ENCODE peak calls at places on chromosomes 7 and 10, in six cellular contexts. One of them, this sample, is unnamed.

GRCh38 chr10:15169555-15170407 is 1.3 kb upstream of the NMT2 start:
- DNase-seq in transverse colon: no peak
- DNase-seq in NCI-H1694 treated with DMSO at 0.1 percent for 48 hours: peak; percentile 46
- DNase-seq in HFFc6: no peak
- DNase-seq in cardiac fibroblast: no peak
- DNase-seq in cardiac muscle cell: no peak
- DNase-seq in this sample: peak; percentile 21

GRCh38 chr7:50304158-50304910 is at the start of gene IKZF1:
- DNase-seq in NCI-H1694 treated with DMSO at 0.1 percent for 48 hours: no peak
- DNase-seq in HFFc6: no peak
- DNase-seq in transverse colon: peak; percentile 69
- DNase-seq in cardiac muscle cell: peak; percentile 24
- DNase-seq in cardiac fibroblast: peak; percentile 4
- DNase-seq in this sample: peak; percentile 2

GRCh38 chr7:133053321-133053891 is 28.5 kb downstream of the CHCHD3 start:
- DNase-seq in transverse colon: no peak
- DNase-seq in cardiac fibroblast: peak; percentile 88
- DNase-seq in HFFc6: peak; percentile 96
- DNase-seq in cardiac muscle cell: peak; percentile 90
- DNase-seq in NCI-H1694 treated with DMSO at 0.1 percent for 48 hours: no peak
- DNase-seq in this sample: peak; percentile 98

GRCh38 chr7:84182301-84182700 is 12.3 kb downstream of the SEMA3A start:
- DNase-seq in HFFc6: no peak
- DNase-seq in NCI-H1694 treated with DMSO at 0.1 percent for 48 hours: no peak
- DNase-seq in cardiac fibroblast: no peak
- DNase-seq in cardiac muscle cell: no peak
- DNase-seq in transverse colon: no peak
- DNase-seq in this sample: no peak

GRCh38 chr10:84353052-84353803 is 24.8 kb downstream of the CCSER2 start:
- DNase-seq in cardiac muscle cell: no peak
- DNase-seq in NCI-H1694 treated with DMSO at 0.1 percent for 48 hours: no peak
- DNase-seq in cardiac fibroblast: no peak
- DNase-seq in transverse colon: no peak
- DNase-seq in HFFc6: no peak
- DNase-seq in this sample: no peak

GRCh38 chr7:15345216-15345615 is 216.6 kb downstream of the AGMO start:
- DNase-seq in cardiac muscle cell: peak; percentile 4
- DNase-seq in NCI-H1694 treated with DMSO at 0.1 percent for 48 hours: no peak
- DNase-seq in HFFc6: no peak
- DNase-seq in transverse colon: no peak
- DNase-seq in cardiac fibroblast: peak; percentile 2
- DNase-seq in this sample: no peak

GRCh38 chr10:28314211-28314610 is 11.3 kb upstream of the MPP7 start:
- DNase-seq in transverse colon: no peak
- DNase-seq in NCI-H1694 treated with DMSO at 0.1 percent for 48 hours: no peak
- DNase-seq in cardiac muscle cell: no peak
- DNase-seq in cardiac fibroblast: no peak
- DNase-seq in HFFc6: no peak
- DNase-seq in this sample: no peak

GRCh38 chr7:79452495-79453265 is 787 bp downstream of the MAGI2 start:
- DNase-seq in HFFc6: no peak
- DNase-seq in cardiac fibroblast: peak; percentile 67
- DNase-seq in cardiac muscle cell: peak; percentile 62
- DNase-seq in transverse colon: no peak
- DNase-seq in NCI-H1694 treated with DMSO at 0.1 percent for 48 hours: no peak
- DNase-seq in this sample: peak; percentile 45

GRCh38 chr10:86967481-86967941 is 771 bp upstream of the ADIRF start:
- DNase-seq in NCI-H1694 treated with DMSO at 0.1 percent for 48 hours: no peak
- DNase-seq in cardiac fibroblast: no peak
- DNase-seq in cardiac muscle cell: no peak
- DNase-seq in transverse colon: no peak
- DNase-seq in HFFc6: no peak
- DNase-seq in this sample: no peak

GRCh38 chr10:44959243-44960097 is at the start of gene RASSF4:
- DNase-seq in HFFc6: peak; percentile 66
- DNase-seq in transverse colon: peak; percentile 97
- DNase-seq in cardiac muscle cell: peak; percentile 87
- DNase-seq in cardiac fibroblast: peak; percentile 83
- DNase-seq in NCI-H1694 treated with DMSO at 0.1 percent for 48 hours: peak; percentile 27
- DNase-seq in this sample: peak; percentile 86

GRCh38 chr10:84160663-84161362 is 12.8 kb upstream of the GPR15LG start:
- DNase-seq in cardiac fibroblast: no peak
- DNase-seq in NCI-H1694 treated with DMSO at 0.1 percent for 48 hours: no peak
- DNase-seq in HFFc6: no peak
- DNase-seq in transverse colon: no peak
- DNase-seq in cardiac muscle cell: no peak
- DNase-seq in this sample: no peak

GRCh38 chr10:43760514-43760913 is 111.8 kb upstream of the ZNF32 start:
- DNase-seq in transverse colon: no peak
- DNase-seq in cardiac muscle cell: no peak
- DNase-seq in NCI-H1694 treated with DMSO at 0.1 percent for 48 hours: no peak
- DNase-seq in HFFc6: no peak
- DNase-seq in cardiac fibroblast: no peak
- DNase-seq in this sample: no peak

GRCh38 chr10:71074176-71074755 is 138.1 kb upstream of the UNC5B start:
- DNase-seq in cardiac fibroblast: no peak
- DNase-seq in transverse colon: no peak
- DNase-seq in HFFc6: no peak
- DNase-seq in NCI-H1694 treated with DMSO at 0.1 percent for 48 hours: no peak
- DNase-seq in cardiac muscle cell: no peak
- DNase-seq in this sample: no peak

GRCh38 chr10:71234970-71235681 is 22.8 kb downstream of the UNC5B start:
- DNase-seq in cardiac muscle cell: peak; percentile 94
- DNase-seq in HFFc6: peak; percentile 66
- DNase-seq in cardiac fibroblast: peak; percentile 87
- DNase-seq in NCI-H1694 treated with DMSO at 0.1 percent for 48 hours: no peak
- DNase-seq in transverse colon: no peak
- DNase-seq in this sample: peak; percentile 58

GRCh38 chr7:155975490-155975889 is 163.2 kb upstream of the SHH start:
- DNase-seq in HFFc6: no peak
- DNase-seq in cardiac muscle cell: no peak
- DNase-seq in NCI-H1694 treated with DMSO at 0.1 percent for 48 hours: no peak
- DNase-seq in transverse colon: peak; percentile 3
- DNase-seq in cardiac fibroblast: no peak
- DNase-seq in this sample: no peak

GRCh38 chr10:19111501-19112267 is 63.1 kb downstream of the MALRD1 start:
- DNase-seq in NCI-H1694 treated with DMSO at 0.1 percent for 48 hours: no peak
- DNase-seq in transverse colon: no peak
- DNase-seq in cardiac fibroblast: no peak
- DNase-seq in cardiac muscle cell: no peak
- DNase-seq in HFFc6: no peak
- DNase-seq in this sample: peak; percentile 2

GRCh38 chr10:5288359-5288758 is 76.4 kb upstream of the UCN3 start:
- DNase-seq in transverse colon: no peak
- DNase-seq in HFFc6: no peak
- DNase-seq in cardiac fibroblast: no peak
- DNase-seq in cardiac muscle cell: no peak
- DNase-seq in NCI-H1694 treated with DMSO at 0.1 percent for 48 hours: no peak
- DNase-seq in this sample: no peak

GRCh38 chr10:49165940-49166803 is 22.0 kb downstream of the TMEM273 start:
- DNase-seq in cardiac fibroblast: no peak
- DNase-seq in HFFc6: no peak
- DNase-seq in cardiac muscle cell: no peak
- DNase-seq in NCI-H1694 treated with DMSO at 0.1 percent for 48 hours: no peak
- DNase-seq in transverse colon: no peak
- DNase-seq in this sample: no peak